ENCODE peak calls at places on chromosomes 12 and 14, in ten cellular contexts. S is upper lobe of left lung; U is AG09309; H is transverse colon; X is HCT116; R is CD4-positive, alpha-beta T cell; P is WTC11; W is endothelial cell; A is GM06990; Q is adrenal gland. E is an unnamed sample.

GRCh38 chr12:14777271-14777670 is 26.0 kb downstream of the WBP11 start:
- DNase-seq in Q (no peak), H (peak; percentile 46), R (no peak), A (no peak), X (no peak), S (no peak), U (no peak), W (no peak), P (no peak), E (no peak)

GRCh38 chr14:73754911-73755360 is 40.8 kb upstream of the PNMA1 start:
- DNase-seq in P (no peak), A (no peak), S (no peak), W (no peak), H (peak; percentile 59), X (no peak), U (no peak), Q (no peak), R (no peak), E (no peak)

GRCh38 chr12:4272014-4272975 is 1.3 kb upstream of the CCND2 start:
- DNase-seq in P (peak; percentile 82), U (no peak), S (peak; percentile 92), X (no peak), A (peak; percentile 87), H (peak; percentile 88), Q (peak; percentile 91), R (peak; percentile 79), W (peak; percentile 65), E (peak; percentile 82)

GRCh38 chr14:104512771-104513640 is 66.6 kb upstream of the C14orf180 start:
- DNase-seq in U (no peak), H (no peak), P (no peak), A (no peak), R (no peak), S (peak; percentile 66), W (no peak), X (no peak), Q (no peak), E (no peak)

GRCh38 chr12:24760162-24760561 is 188.7 kb downstream of the BCAT1 start:
- DNase-seq in U (no peak), H (no peak), P (no peak), R (no peak), Q (no peak), A (no peak), S (no peak), X (no peak), W (no peak), E (no peak)

GRCh38 chr12:11807453-11807852 is 158.0 kb downstream of the ETV6 start:
- DNase-seq in Q (no peak), H (no peak), X (no peak), R (no peak), U (no peak), A (peak; percentile 14), S (no peak), P (no peak), W (no peak), E (no peak)

GRCh38 chr14:55957950-55958349 is 160.3 kb upstream of the PELI2 start:
- DNase-seq in R (no peak), X (no peak), A (no peak), P (peak; percentile 52), H (no peak), Q (no peak), S (no peak), W (no peak), U (no peak), E (no peak)

GRCh38 chr12:5135126-5135525 is 91.4 kb downstream of the KCNA5 start:
- DNase-seq in W (no peak), Q (no peak), X (no peak), A (no peak), R (no peak), P (no peak), H (no peak), S (no peak), U (no peak), E (no peak)

GRCh38 chr12:122352394-122352793 is 70.1 kb downstream of the CLIP1 start:
- DNase-seq in Q (no peak), X (no peak), P (no peak), R (no peak), W (no peak), S (no peak), U (no peak), H (no peak), A (no peak), E (no peak)

GRCh38 chr12:122346054-122346453 is 76.4 kb downstream of the CLIP1 start:
- DNase-seq in X (no peak), R (no peak), W (no peak), P (no peak), Q (no peak), H (no peak), A (no peak), S (no peak), U (no peak), E (no peak)

GRCh38 chr12:122349078-122349477 is 73.4 kb downstream of the CLIP1 start:
- DNase-seq in U (no peak), S (no peak), A (no peak), P (no peak), W (no peak), Q (no peak), R (no peak), H (no peak), X (no peak), E (no peak)

GRCh38 chr12:122348505-122348904 is 74.0 kb downstream of the CLIP1 start:
- DNase-seq in Q (no peak), S (no peak), X (no peak), P (no peak), W (no peak), R (no peak), H (no peak), U (no peak), A (no peak), E (no peak)

DNA sequence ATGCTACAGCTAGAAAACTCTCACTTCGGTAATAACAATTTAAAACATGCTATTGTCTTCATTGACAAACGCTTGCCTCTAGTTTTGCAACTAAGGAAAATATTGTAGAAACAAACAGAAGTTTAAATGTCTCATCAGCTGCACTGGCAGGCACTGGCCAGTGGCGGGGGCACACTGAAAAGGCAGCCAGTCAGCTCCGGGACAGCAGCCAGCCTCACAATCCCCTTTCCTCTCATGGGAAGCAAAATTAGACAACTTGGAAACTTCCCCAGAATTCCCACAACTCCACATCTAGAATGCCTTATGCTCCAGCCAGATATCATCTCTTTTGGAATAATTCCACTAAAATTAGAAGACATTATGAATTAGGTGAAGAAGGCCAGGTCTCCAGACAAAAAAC is 72.0 kb downstream of the CLIP1 start:
- DNase-seq in R (no peak), Q (no peak), X (no peak), U (no peak), P (no peak), H (no peak), S (peak; percentile 34), W (no peak), A (no peak), E (no peak)
- TF ChIP-seq CTCF in R (no peak), Q (peak; percentile 22), X (no peak), U (peak; percentile 41), P (no peak), H (peak; percentile 11), S (no peak), W (no peak), A (no peak), E (no peak)

GRCh38 chr14:65414961-65415589 is 2.5 kb downstream of the FUT8 start:
- DNase-seq in A (no peak), R (no peak), H (no peak), X (no peak), Q (no peak), P (no peak), W (no peak), S (no peak), U (no peak), E (no peak)

GRCh38 chr14:65413739-65414045 is 1.2 kb downstream of the FUT8 start:
- DNase-seq in Q (no peak), R (no peak), A (no peak), U (no peak), S (no peak), X (no peak), H (no peak), W (no peak), P (no peak), E (no peak)

GRCh38 chr14:65412189-65412846 is at the start of gene FUT8:
- DNase-seq in X (peak; percentile 88), P (peak; percentile 96), H (peak; percentile 96), W (peak; percentile 95), A (peak; percentile 97), Q (peak; percentile 97), U (peak; percentile 89), S (peak; percentile 99), R (peak; percentile 89), E (peak; percentile 82)

GRCh38 chr14:65411656-65412188 is 808 bp upstream of the FUT8 start:
- DNase-seq in R (peak; percentile 56), H (peak; percentile 93), A (peak; percentile 88), S (peak; percentile 97), Q (peak; percentile 94), W (peak; percentile 85), U (peak; percentile 67), P (peak; percentile 90), X (peak; percentile 83), E (peak; percentile 73)

GRCh38 chr14:65412881-65413738 is 580 bp downstream of the FUT8 start:
- DNase-seq in P (peak; percentile 41), X (no peak), W (no peak), A (no peak), H (peak; percentile 77), R (peak; percentile 1), U (no peak), S (no peak), Q (peak; percentile 76), E (peak; percentile 15)
- TF ChIP-seq CTCF in P (no peak), X (no peak), W (no peak), A (peak; percentile 9), H (no peak), R (no peak), U (peak; percentile 23), S (no peak), Q (no peak), E (no peak)

GRCh38 chr14:66610154-66610563 is 102.2 kb downstream of the GPHN start:
- DNase-seq in R (no peak), H (no peak), A (no peak), S (no peak), W (no peak), Q (no peak), P (no peak), X (peak; percentile 49), U (no peak), E (no peak)
- TF ChIP-seq CTCF in R (no peak), H (peak; percentile 15), A (peak; percentile 42), S (no peak), W (peak; percentile 67), Q (no peak), P (peak; percentile 47), X (peak; percentile 73), U (peak; percentile 36), E (no peak)

DNA sequence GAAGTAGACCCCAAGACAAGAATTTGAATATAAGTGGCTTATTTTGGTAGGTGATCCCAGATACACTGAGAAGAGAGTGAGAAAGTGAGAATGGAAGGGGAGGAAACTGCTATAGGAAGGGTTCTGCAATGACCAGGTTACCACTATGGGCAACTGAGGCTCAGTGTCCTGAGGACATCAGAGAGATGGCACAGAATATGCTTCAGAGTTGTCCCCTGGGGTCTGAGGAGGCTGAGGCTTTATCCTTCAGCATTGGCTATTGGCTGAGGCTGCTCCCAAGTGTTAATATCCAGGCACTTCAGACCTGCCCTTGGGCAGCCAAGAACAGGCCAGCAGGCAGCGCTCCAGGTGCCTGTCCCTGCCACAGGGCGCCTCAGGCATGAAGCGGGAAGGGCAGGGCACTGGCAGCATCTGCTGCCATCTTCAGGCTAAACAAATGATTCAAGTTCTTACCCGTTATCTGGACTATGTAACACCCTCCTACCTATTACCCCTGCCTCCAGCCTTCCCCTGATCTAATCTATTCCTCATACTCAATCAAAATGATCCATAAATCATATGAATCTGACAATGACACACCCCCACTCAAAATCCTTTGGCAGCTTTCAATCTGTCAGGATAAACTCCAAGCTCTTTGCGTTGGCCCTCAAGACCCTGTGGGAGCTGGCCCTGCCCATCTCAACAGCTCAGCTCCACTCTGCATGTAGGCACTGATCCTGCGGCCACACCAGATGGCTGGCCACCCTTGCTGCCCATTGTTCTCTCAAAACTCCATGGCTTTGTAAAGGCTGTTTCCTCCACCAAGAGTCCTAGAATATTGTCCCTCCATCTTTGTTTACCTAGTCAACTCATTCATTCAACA is 42.4 kb downstream of the CKAP4 start:
- DNase-seq in H (no peak), R (no peak), X (peak; percentile 64), P (no peak), Q (peak; percentile 66), W (no peak), A (no peak), S (peak; percentile 27), U (no peak), E (no peak)
- TF ChIP-seq CTCF in H (peak; percentile 7), R (no peak), X (peak; percentile 61), P (no peak), Q (peak; percentile 49), W (no peak), A (peak; percentile 26), S (no peak), U (peak; percentile 30), E (no peak)